ENCODE peak calls at places on chromosome 17, in six cellular contexts. One of them, this sample, is unnamed.

GRCh38 chr17:66491213-66491612 is 188.8 kb downstream of the PRKCA start:
- DNase-seq in Peyer's patch: no peak
- DNase-seq in AG04450: no peak
- DNase-seq in HepG2: no peak
- DNase-seq in heart right ventricle: no peak
- DNase-seq in transverse colon: no peak
- DNase-seq in this sample: no peak

GRCh38 chr17:43868236-43868994 is 21.4 kb downstream of the CD300LG start:
- DNase-seq in Peyer's patch: no peak
- DNase-seq in AG04450: no peak
- DNase-seq in HepG2: no peak
- DNase-seq in heart right ventricle: no peak
- DNase-seq in transverse colon: no peak
- DNase-seq in this sample: no peak

GRCh38 chr17:79728169-79728907 is 2.4 kb upstream of the ENPP7 start:
- DNase-seq in Peyer's patch: peak; percentile 91
- DNase-seq in AG04450: peak; percentile 79
- DNase-seq in HepG2: peak; percentile 88
- DNase-seq in heart right ventricle: peak; percentile 90
- DNase-seq in transverse colon: peak; percentile 79
- DNase-seq in this sample: no peak

GRCh38 chr17:78127888-78128615 is 503 bp downstream of the TMC6 start:
- DNase-seq in Peyer's patch: no peak
- DNase-seq in AG04450: no peak
- DNase-seq in HepG2: peak; percentile 45
- DNase-seq in heart right ventricle: no peak
- DNase-seq in transverse colon: peak; percentile 51
- DNase-seq in this sample: peak; percentile 77

GRCh38 chr17:37713624-37714023 is 31.2 kb downstream of the HNF1B start:
- DNase-seq in Peyer's patch: no peak
- DNase-seq in AG04450: no peak
- DNase-seq in HepG2: no peak
- DNase-seq in heart right ventricle: no peak
- DNase-seq in transverse colon: no peak
- DNase-seq in this sample: no peak

GRCh38 chr17:59451706-59452105 is 113.7 kb upstream of the DHX40 start:
- DNase-seq in Peyer's patch: no peak
- DNase-seq in AG04450: no peak
- DNase-seq in HepG2: no peak
- DNase-seq in heart right ventricle: no peak
- DNase-seq in transverse colon: no peak
- DNase-seq in this sample: no peak

GRCh38 chr17:78798695-78799559 is 16.9 kb upstream of the CYTH1 start:
- DNase-seq in Peyer's patch: no peak
- DNase-seq in AG04450: no peak
- DNase-seq in HepG2: peak; percentile 50
- DNase-seq in heart right ventricle: no peak
- DNase-seq in transverse colon: no peak
- DNase-seq in this sample: no peak

GRCh38 chr17:80789356-80789902 is 202.2 kb upstream of the CHMP6 start:
- DNase-seq in Peyer's patch: no peak
- DNase-seq in AG04450: peak; percentile 72
- DNase-seq in HepG2: no peak
- DNase-seq in heart right ventricle: peak; percentile 61
- DNase-seq in transverse colon: no peak
- DNase-seq in this sample: no peak

GRCh38 chr17:66952031-66952524 is 12.4 kb upstream of the CACNG4 start:
- DNase-seq in Peyer's patch: no peak
- DNase-seq in AG04450: peak; percentile 88
- DNase-seq in HepG2: peak; percentile 93
- DNase-seq in heart right ventricle: no peak
- DNase-seq in transverse colon: peak; percentile 66
- DNase-seq in this sample: no peak

GRCh38 chr17:556431-556995 is 158.1 kb downstream of the VPS53 start:
- DNase-seq in Peyer's patch: no peak
- DNase-seq in AG04450: no peak
- DNase-seq in HepG2: no peak
- DNase-seq in heart right ventricle: no peak
- DNase-seq in transverse colon: no peak
- DNase-seq in this sample: no peak

GRCh38 chr17:29124135-29124930 is 55.9 kb downstream of the MYO18A start:
- DNase-seq in Peyer's patch: no peak
- DNase-seq in AG04450: no peak
- DNase-seq in HepG2: peak; percentile 71
- DNase-seq in heart right ventricle: peak; percentile 71
- DNase-seq in transverse colon: no peak
- DNase-seq in this sample: no peak

GRCh38 chr17:50565559-50566350 is 5.2 kb downstream of the CACNA1G start:
- DNase-seq in Peyer's patch: no peak
- DNase-seq in AG04450: no peak
- DNase-seq in HepG2: no peak
- DNase-seq in heart right ventricle: no peak
- DNase-seq in transverse colon: no peak
- DNase-seq in this sample: no peak

GRCh38 chr17:27544350-27545131 is 86.4 kb upstream of the LGALS9 start:
- DNase-seq in Peyer's patch: peak; percentile 41
- DNase-seq in AG04450: no peak
- DNase-seq in HepG2: no peak
- DNase-seq in heart right ventricle: no peak
- DNase-seq in transverse colon: no peak
- DNase-seq in this sample: no peak

GRCh38 chr17:42980766-42981397 is 517 bp downstream of the RUNDC1 start:
- DNase-seq in Peyer's patch: peak; percentile 76
- DNase-seq in AG04450: no peak
- DNase-seq in HepG2: peak; percentile 55
- DNase-seq in heart right ventricle: peak; percentile 27
- DNase-seq in transverse colon: peak; percentile 71
- DNase-seq in this sample: peak; percentile 82

GRCh38 chr17:59869941-59870218 is 22.9 kb downstream of the TUBD1 start:
- DNase-seq in Peyer's patch: no peak
- DNase-seq in AG04450: no peak
- DNase-seq in HepG2: no peak
- DNase-seq in heart right ventricle: no peak
- DNase-seq in transverse colon: no peak
- DNase-seq in this sample: no peak

GRCh38 chr17:77503916-77504651 is 363.3 kb downstream of the SEC14L1 start:
- DNase-seq in Peyer's patch: no peak
- DNase-seq in AG04450: no peak
- DNase-seq in HepG2: no peak
- DNase-seq in heart right ventricle: no peak
- DNase-seq in transverse colon: no peak
- DNase-seq in this sample: no peak

GRCh38 chr17:1070411-1070810 is 73.5 kb downstream of the TIMM22 start:
- DNase-seq in Peyer's patch: no peak
- DNase-seq in AG04450: no peak
- DNase-seq in HepG2: no peak
- DNase-seq in heart right ventricle: no peak
- DNase-seq in transverse colon: no peak
- DNase-seq in this sample: no peak

GRCh38 chr17:59373879-59374495 is 42.5 kb downstream of the YPEL2 start:
- DNase-seq in Peyer's patch: no peak
- DNase-seq in AG04450: no peak
- DNase-seq in HepG2: no peak
- DNase-seq in heart right ventricle: peak; percentile 37
- DNase-seq in transverse colon: no peak
- DNase-seq in this sample: no peak

GRCh38 chr17:75755205-75755901 is 9.6 kb downstream of the GALK1 start:
- DNase-seq in Peyer's patch: no peak
- DNase-seq in AG04450: no peak
- DNase-seq in HepG2: no peak
- DNase-seq in heart right ventricle: no peak
- DNase-seq in transverse colon: no peak
- DNase-seq in this sample: no peak

GRCh38 chr17:9090641-9091096 is 69.4 kb downstream of the NTN1 start:
- DNase-seq in Peyer's patch: no peak
- DNase-seq in AG04450: no peak
- DNase-seq in HepG2: no peak
- DNase-seq in heart right ventricle: no peak
- DNase-seq in transverse colon: no peak
- DNase-seq in this sample: no peak

GRCh38 chr17:33521784-33522183 is 228.7 kb upstream of the ASIC2 start:
- DNase-seq in Peyer's patch: no peak
- DNase-seq in AG04450: no peak
- DNase-seq in HepG2: no peak
- DNase-seq in heart right ventricle: no peak
- DNase-seq in transverse colon: no peak
- DNase-seq in this sample: peak; percentile 42

GRCh38 chr17:49748223-49748622 is 15.7 kb downstream of the FAM117A start:
- DNase-seq in Peyer's patch: no peak
- DNase-seq in AG04450: no peak
- DNase-seq in HepG2: no peak
- DNase-seq in heart right ventricle: no peak
- DNase-seq in transverse colon: no peak
- DNase-seq in this sample: no peak

GRCh38 chr17:67095803-67096202 is 51.4 kb downstream of the CACNG1 start:
- DNase-seq in Peyer's patch: no peak
- DNase-seq in AG04450: no peak
- DNase-seq in HepG2: peak; percentile 11
- DNase-seq in heart right ventricle: no peak
- DNase-seq in transverse colon: no peak
- DNase-seq in this sample: no peak

GRCh38 chr17:76278952-76279741 is 14.0 kb downstream of the UBALD2 start:
- DNase-seq in Peyer's patch: peak; percentile 88
- DNase-seq in AG04450: peak; percentile 50
- DNase-seq in HepG2: peak; percentile 74
- DNase-seq in heart right ventricle: peak; percentile 86
- DNase-seq in transverse colon: peak; percentile 91
- DNase-seq in this sample: peak; percentile 94

DNA sequence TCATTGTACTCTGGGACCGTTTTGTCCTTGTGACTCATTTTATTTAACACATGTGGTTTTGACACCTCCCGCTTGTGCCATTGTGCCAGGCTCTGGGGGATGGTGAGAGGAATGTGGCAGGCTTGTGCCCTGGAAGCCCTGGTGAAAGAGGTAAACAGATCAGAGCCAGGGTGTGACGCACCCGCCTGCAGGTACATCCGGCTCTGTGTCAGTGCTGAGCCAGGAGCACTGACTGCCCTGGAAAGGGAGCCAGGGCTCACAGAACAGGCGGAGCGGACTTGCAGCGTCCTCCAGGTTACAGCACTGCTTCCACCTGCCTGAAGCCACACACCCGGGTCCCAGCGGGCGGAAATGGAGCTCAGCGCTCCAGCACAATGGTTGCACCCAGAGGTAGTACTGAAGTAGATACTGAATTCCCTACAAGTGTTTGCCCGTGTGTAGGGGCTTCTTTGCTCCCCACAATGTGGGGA is 30.6 kb downstream of the CDRT15 start:
- DNase-seq in Peyer's patch: no peak
- DNase-seq in AG04450: no peak
- DNase-seq in HepG2: no peak
- DNase-seq in heart right ventricle: peak; percentile 72
- DNase-seq in transverse colon: peak; percentile 78
- DNase-seq in this sample: peak; percentile 84
- H3K4me3 ChIP-seq in Peyer's patch: no peak overlapping the region
- H3K4me3 ChIP-seq in AG04450: no peak overlapping the region
- H3K4me3 ChIP-seq in HepG2: no peak overlapping the region
- H3K4me3 ChIP-seq in heart right ventricle: no peak overlapping the region
- H3K4me3 ChIP-seq in transverse colon: no peak overlapping the region
- H3K4me3 ChIP-seq in this sample: no peak overlapping the region

DNA sequence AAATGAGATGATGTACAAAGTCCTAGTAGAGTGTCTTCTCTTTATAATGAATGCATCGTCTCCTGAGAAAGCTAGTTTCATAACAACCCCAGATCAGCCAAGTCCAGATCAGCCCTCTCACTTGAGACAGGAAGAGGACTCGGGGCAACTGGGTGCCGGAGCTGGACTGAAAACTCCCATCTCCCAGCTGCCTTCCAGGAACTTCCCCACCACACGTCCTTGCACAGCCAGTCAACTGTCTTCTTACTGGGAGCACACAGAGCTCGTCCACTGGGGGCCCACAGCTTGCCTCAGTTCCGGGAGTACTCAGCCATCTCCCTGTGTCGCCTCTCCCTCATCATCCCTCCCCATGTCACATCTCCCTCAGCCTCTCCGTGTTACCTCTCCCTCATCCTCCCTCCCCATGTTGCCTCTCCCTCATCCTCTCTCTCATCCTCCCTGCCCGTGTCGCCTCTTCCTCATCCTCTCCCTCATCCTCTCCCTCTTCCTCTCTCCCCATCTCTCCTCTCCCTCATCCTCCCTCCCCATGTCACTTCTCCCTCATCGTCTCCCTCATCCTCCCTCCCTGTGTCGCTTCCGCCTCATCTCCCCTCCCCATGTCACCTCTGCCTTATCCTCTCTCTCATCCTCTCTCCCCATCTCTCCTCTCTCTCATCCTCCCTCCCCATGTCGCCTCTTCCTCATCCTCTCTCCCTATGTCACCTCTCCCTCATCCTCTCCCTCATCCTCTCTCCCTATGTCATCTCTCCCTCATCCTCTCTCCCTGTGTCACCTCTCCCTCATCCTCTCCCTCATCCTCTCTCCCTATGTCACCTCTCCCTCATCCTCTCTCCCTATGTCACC is 22.4 kb upstream of the KCNH6 start:
- DNase-seq in Peyer's patch: no peak
- DNase-seq in AG04450: no peak
- DNase-seq in HepG2: no peak
- DNase-seq in heart right ventricle: no peak
- DNase-seq in transverse colon: no peak
- DNase-seq in this sample: no peak
- TF ChIP-seq CTCF in Peyer's patch: no peak
- TF ChIP-seq CTCF in AG04450: no peak
- TF ChIP-seq CTCF in HepG2: no peak
- TF ChIP-seq CTCF in heart right ventricle: no peak
- TF ChIP-seq CTCF in transverse colon: no peak
- TF ChIP-seq CTCF in this sample: no peak

GRCh38 chr17:7392696-7393612 is 1.4 kb downstream of the PLSCR3 start:
- DNase-seq in Peyer's patch: no peak
- DNase-seq in AG04450: no peak
- DNase-seq in HepG2: no peak
- DNase-seq in heart right ventricle: no peak
- DNase-seq in transverse colon: no peak
- DNase-seq in this sample: peak; percentile 40
- H3K4me3 ChIP-seq in Peyer's patch: peak overlapping the region; percentile 79
- H3K4me3 ChIP-seq in AG04450: peak overlapping the region; percentile 87
- H3K4me3 ChIP-seq in HepG2: no peak overlapping the region
- H3K4me3 ChIP-seq in heart right ventricle: peak overlapping the region; percentile 84
- H3K4me3 ChIP-seq in transverse colon: peak overlapping the region; percentile 86
- H3K4me3 ChIP-seq in this sample: no peak overlapping the region

GRCh38 chr17:39667262-39668140 is 752 bp upstream of the PNMT start:
- DNase-seq in Peyer's patch: no peak
- DNase-seq in AG04450: no peak
- DNase-seq in HepG2: no peak
- DNase-seq in heart right ventricle: no peak
- DNase-seq in transverse colon: peak; percentile 49
- DNase-seq in this sample: peak; percentile 66

GRCh38 chr17:39664581-39665561 is at the start of gene TCAP:
- DNase-seq in Peyer's patch: no peak
- DNase-seq in AG04450: no peak
- DNase-seq in HepG2: no peak
- DNase-seq in heart right ventricle: peak; percentile 75
- DNase-seq in transverse colon: no peak
- DNase-seq in this sample: no peak

GRCh38 chr17:39666601-39667261 is 1.5 kb upstream of the PNMT start:
- DNase-seq in Peyer's patch: no peak
- DNase-seq in AG04450: no peak
- DNase-seq in HepG2: no peak
- DNase-seq in heart right ventricle: peak; percentile 79
- DNase-seq in transverse colon: no peak
- DNase-seq in this sample: peak; percentile 14

GRCh38 chr17:39666231-39666600 is 1.1 kb downstream of the TCAP start:
- DNase-seq in Peyer's patch: no peak
- DNase-seq in AG04450: no peak
- DNase-seq in HepG2: no peak
- DNase-seq in heart right ventricle: no peak
- DNase-seq in transverse colon: no peak
- DNase-seq in this sample: no peak

GRCh38 chr17:39665642-39666221 is 583 bp downstream of the TCAP start:
- DNase-seq in Peyer's patch: no peak
- DNase-seq in AG04450: no peak
- DNase-seq in HepG2: no peak
- DNase-seq in heart right ventricle: no peak
- DNase-seq in transverse colon: no peak
- DNase-seq in this sample: no peak
- TF ChIP-seq CTCF in Peyer's patch: peak; percentile 21
- TF ChIP-seq CTCF in AG04450: peak; percentile 6
- TF ChIP-seq CTCF in HepG2: peak; percentile 3
- TF ChIP-seq CTCF in heart right ventricle: peak; percentile 16
- TF ChIP-seq CTCF in transverse colon: no peak
- TF ChIP-seq CTCF in this sample: no peak

This sample was measured in mucosa of descending colon.